ENCODE peak calls at places on chromosomes 16 and 17, in nine cellular contexts. U is neuronal stem cell, O is GM23338, Y is fibroblast of lung, D is Karpas-422, P is PC-9, C is K562, L is HepG2, E is IMR-90. B is an unnamed sample.

GRCh38 chr16:4678596-4678995 is 14.8 kb upstream of the NUDT16L1 start:
- DNase-seq in U (no peak), O (no peak), Y (no peak), D (no peak), P (no peak), C (no peak), L (no peak), E (no peak), B (no peak)

GRCh38 chr16:2966803-2967184 is 2.4 kb upstream of the PAQR4 start:
- DNase-seq in U (no peak), O (peak; percentile 70), Y (no peak), D (no peak), P (no peak), C (no peak), L (no peak), E (no peak), B (no peak)

GRCh38 chr16:67311607-67312449 is 14.7 kb downstream of the KCTD19 start:
- DNase-seq in U (no peak), O (no peak), Y (peak; percentile 99), D (no peak), P (peak; percentile 51), C (peak; percentile 17), L (peak; percentile 28), E (peak; percentile 100), B (no peak)

GRCh38 chr16:3266873-3267537 is 10.6 kb upstream of the MEFV start:
- DNase-seq in U (no peak), O (peak; percentile 66), Y (peak; percentile 24), D (peak; percentile 75), P (no peak), C (no peak), L (peak; percentile 58), E (peak; percentile 35), B (peak; percentile 16)

GRCh38 chr17:58575511-58575910 is 61.1 kb upstream of the MTMR4 start:
- DNase-seq in U (no peak), O (no peak), Y (peak; percentile 67), D (no peak), P (peak; percentile 41), C (no peak), L (no peak), E (peak; percentile 64), B (no peak)

GRCh38 chr17:303161-303560 is 49.4 kb downstream of the RPH3AL start:
- DNase-seq in U (no peak), O (no peak), Y (no peak), D (no peak), P (no peak), C (no peak), L (no peak), E (no peak), B (no peak)

GRCh38 chr16:22670044-22670536 is 143.9 kb upstream of the HS3ST2 start:
- DNase-seq in U (no peak), O (no peak), Y (no peak), D (no peak), P (no peak), C (peak; percentile 28), L (no peak), E (no peak), B (no peak)

GRCh38 chr16:11319529-11320146 is 25.6 kb upstream of the RMI2 start:
- DNase-seq in U (no peak), O (no peak), Y (no peak), D (peak; percentile 73), P (peak; percentile 50), C (no peak), L (peak; percentile 60), E (no peak), B (no peak)

GRCh38 chr17:17811381-17812210 is 25.2 kb downstream of the SREBF1 start:
- DNase-seq in U (no peak), O (no peak), Y (peak; percentile 55), D (peak; percentile 54), P (no peak), C (peak; percentile 23), L (peak; percentile 70), E (no peak), B (no peak)

GRCh38 chr16:88686062-88686438 is 257 bp downstream of the SNAI3 start:
- DNase-seq in U (no peak), O (peak; percentile 67), Y (no peak), D (no peak), P (peak; percentile 65), C (peak; percentile 80), L (no peak), E (no peak), B (no peak)

GRCh38 chr16:73196670-73197069 is 148.7 kb upstream of the ZFHX3 start:
- DNase-seq in U (peak; percentile 51), O (peak; percentile 92), Y (peak; percentile 77), D (peak; percentile 81), P (peak; percentile 49), C (peak; percentile 63), L (peak; percentile 70), E (peak; percentile 53), B (peak; percentile 35)

GRCh38 chr16:10741844-10742243 is 1.8 kb upstream of the NUBP1 start:
- DNase-seq in U (no peak), O (no peak), Y (peak; percentile 13), D (peak; percentile 51), P (no peak), C (no peak), L (no peak), E (peak; percentile 36), B (no peak)

DNA sequence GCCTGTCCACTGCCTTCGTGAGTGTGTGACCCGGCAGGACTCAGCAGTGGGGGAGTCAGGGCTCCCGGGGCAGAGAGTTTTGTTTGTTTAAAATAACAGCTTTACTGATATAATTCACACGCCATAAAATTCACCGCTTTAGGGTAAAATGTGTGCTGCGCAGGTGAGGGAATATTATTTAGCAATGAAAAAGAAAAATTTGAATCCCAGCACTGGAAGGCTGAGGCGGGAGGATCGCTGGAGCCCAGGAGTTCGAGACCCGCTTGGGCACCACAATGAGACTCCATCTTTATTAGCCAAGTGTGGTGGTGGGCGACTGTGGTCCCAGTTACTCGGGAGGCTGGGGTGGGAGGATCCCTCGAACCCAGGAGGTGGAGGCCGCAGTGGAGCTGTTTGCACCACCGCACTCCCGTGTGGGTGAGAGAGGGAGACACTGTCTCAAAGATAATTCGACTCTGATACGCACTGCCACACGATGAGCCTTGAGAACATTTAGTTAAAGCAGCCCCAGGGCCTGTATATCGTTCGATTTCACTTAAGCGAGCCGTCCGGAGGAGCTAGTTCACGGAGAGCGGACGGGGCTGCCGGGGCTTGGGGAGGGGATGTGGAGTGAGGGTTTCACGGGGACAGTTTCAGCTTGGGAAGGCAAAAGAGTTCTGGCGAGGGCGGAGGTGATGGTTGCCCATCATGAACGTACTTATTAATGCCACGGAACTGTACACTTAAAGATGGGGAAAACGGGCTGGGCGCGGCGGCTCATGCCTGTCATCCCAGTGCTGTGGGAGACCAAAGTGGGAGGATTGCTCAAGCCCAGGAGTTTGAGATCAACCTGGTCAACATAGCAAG is 10.2 kb downstream of the TELO2 start:
- DNase-seq in U (no peak), O (no peak), Y (no peak), D (no peak), P (no peak), C (no peak), L (no peak), E (no peak), B (no peak)
- H3K27me3 ChIP-seq in U (no peaks in the 10 kb centered on the region), O (no peaks in the 10 kb centered on the region), Y (no peaks in the 10 kb centered on the region), D (no peaks in the 10 kb centered on the region), P (no peaks in the 10 kb centered on the region), C (no peaks in the 10 kb centered on the region), L (no peaks in the 10 kb centered on the region), E (no peaks in the 10 kb centered on the region), B (no peaks in the 10 kb centered on the region)

DNA sequence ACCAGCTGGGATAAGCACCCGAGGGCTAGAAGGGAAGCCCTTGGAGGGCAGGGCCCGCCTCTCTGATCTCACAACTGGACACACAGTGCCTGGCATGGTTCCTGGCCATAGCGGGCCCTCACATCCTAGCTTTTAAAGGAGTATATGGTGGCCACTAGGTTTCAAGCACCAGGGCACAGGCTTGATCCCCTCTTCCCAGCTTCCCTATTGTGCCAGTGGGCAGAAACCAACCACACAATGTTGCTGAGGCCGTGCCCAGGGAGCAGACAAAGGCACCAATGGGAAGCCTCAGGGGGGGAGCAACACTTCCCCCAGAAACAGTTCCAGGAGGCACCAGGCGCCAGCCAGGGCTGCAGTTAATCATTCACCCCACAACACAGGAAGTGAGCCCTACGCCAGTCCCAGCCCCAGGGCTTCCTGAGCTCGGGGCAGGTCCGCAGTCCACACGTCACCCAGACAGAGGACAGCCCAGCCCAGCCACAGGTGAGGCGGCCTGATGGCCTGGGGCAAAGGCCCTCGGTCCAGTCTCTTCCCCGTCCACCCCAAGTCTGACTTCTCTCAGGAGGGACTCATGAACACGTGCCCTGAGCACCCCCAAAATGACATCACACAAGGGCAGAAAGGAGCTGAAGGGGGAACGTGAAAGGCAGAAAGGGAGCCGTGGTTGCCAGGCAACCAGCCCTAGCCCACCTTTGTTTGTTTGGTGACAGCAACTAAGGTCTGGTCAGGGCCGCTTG is 12.8 kb downstream of the SMIM5 start:
- DNase-seq in U (no peak), O (no peak), Y (no peak), D (no peak), P (peak; percentile 85), C (no peak), L (peak; percentile 96), E (no peak), B (no peak)
- H3K4me2 ChIP-seq in U (no peak overlapping the region), O (no peak overlapping the region), Y (no peak overlapping the region), D (no peak overlapping the region), P (peak overlapping the region; percentile 68), C (no peak overlapping the region), L (peak overlapping the region; percentile 94), E (no peak overlapping the region), B (no peak overlapping the region)

GRCh38 chr17:9714801-9715200 is 69.5 kb downstream of the USP43 start:
- DNase-seq in U (no peak), O (no peak), Y (no peak), D (no peak), P (no peak), C (no peak), L (no peak), E (no peak), B (no peak)

GRCh38 chr17:9715503-9716016 is 70.2 kb downstream of the USP43 start:
- DNase-seq in U (no peak), O (no peak), Y (no peak), D (no peak), P (no peak), C (no peak), L (no peak), E (no peak), B (no peak)
- H3K27me3 ChIP-seq in U (no peaks in the 10 kb centered on the region), O (no peaks in the 10 kb centered on the region), Y (no peaks in the 10 kb centered on the region), D (no peaks in the 10 kb centered on the region), P (no peaks in the 10 kb centered on the region), C (peaks cover 2% of the 10 kb centered on the region), L (no peaks in the 10 kb centered on the region), E (no peaks in the 10 kb centered on the region), B (peaks cover 11% of the 10 kb centered on the region)

DNA sequence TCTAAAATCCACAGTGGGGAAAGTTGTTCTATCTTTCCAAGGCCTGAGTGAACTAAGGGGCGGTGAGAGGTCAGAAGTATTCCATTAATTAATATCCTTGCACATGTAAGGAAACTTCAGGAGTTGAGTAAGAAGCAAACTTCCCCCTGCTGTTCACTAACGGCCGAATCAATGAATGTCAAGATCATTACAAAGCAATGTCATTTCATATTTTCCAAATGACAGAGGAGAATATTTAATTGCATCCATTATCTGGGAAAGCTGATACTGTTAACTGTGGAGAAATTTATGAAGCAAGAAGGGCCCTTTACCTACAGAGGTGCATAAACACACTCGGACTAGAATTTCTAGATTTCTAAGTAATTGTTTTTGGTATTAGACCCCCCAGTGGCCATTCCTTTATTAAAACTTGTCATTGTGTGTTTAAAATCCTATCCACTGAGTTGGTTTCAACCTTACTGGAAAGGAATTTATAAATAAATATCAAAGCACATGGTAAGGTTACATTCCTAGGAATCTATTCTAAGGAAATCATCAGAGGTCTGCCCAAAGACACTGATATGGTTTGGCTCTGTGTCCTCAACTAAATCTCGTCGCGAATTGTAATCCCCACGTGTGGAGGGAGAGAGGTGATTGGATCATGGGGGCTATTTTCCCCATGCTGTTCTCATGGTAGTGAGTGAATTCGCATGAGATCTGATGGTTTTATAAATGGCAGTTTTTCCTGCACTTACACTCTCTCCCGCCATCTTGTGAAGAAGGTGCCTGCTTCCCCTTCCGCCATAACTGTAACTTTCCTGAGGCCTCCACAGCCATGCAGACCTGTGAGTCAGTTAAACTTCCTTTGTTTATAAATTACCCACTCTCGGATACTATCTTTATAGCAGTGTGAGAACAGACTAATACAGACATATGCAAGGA is 20.4 kb upstream of the SMURF2 start:
- DNase-seq in U (no peak), O (no peak), Y (peak; percentile 55), D (no peak), P (no peak), C (no peak), L (no peak), E (peak; percentile 95), B (no peak)
- H3K4me2 ChIP-seq in U (no peak overlapping the region), O (no peak overlapping the region), Y (peak overlapping the region; percentile 54), D (no peak overlapping the region), P (peak overlapping the region; percentile 57), C (no peak overlapping the region), L (no peak overlapping the region), E (peak overlapping the region; percentile 72), B (no peak overlapping the region)